ENCODE peak calls at places on chromosomes 7 and 10, in five cellular contexts. V, Q, W, B and O are unnamed samples.
A peak's percentile ranks its signal among the peaks of the same experiment; 100 is the strongest.

GRCh38 chr7:135712182-135712782 is 15.7 kb downstream of the SLC13A4 start:
- DNase-seq in W (peak; percentile 81), Q (no peak), B (no peak), V (no peak), O (no peak)

GRCh38 chr7:134470864-134471263 is 12.0 kb upstream of the AKR1B1 start:
- DNase-seq in Q (no peak), W (no peak), B (no peak), V (no peak), O (no peak)

GRCh38 chr10:8473205-8473604 is 418.7 kb downstream of the GATA3 start:
- DNase-seq in V (no peak), W (no peak), Q (no peak), B (peak; percentile 14), O (no peak)

GRCh38 chr10:16274911-16275310 is 161.9 kb upstream of the PTER start:
- DNase-seq in B (no peak), Q (no peak), V (no peak), W (no peak), O (no peak)

GRCh38 chr10:46998192-46998591 is 87.0 kb downstream of the PTPN20 start:
- DNase-seq in V (no peak), W (no peak), Q (no peak), B (no peak), O (no peak)

GRCh38 chr7:137146012-137146455 is 197.5 kb downstream of the PTN start:
- DNase-seq in B (no peak), Q (no peak), W (no peak), V (no peak), O (no peak)

GRCh38 chr7:3504384-3504783 is 203.3 kb downstream of the SDK1 start:
- DNase-seq in W (no peak), Q (no peak), B (no peak), V (no peak), O (no peak)

GRCh38 chr7:82362129-82362528 is 81.4 kb downstream of the CACNA2D1 start:
- DNase-seq in B (no peak), V (no peak), Q (no peak), W (no peak), O (no peak)

GRCh38 chr7:73623798-73624668 is at the start of gene MLXIPL:
- DNase-seq in Q (peak; percentile 93), V (peak; percentile 75), B (peak; percentile 82), W (peak; percentile 100), O (peak; percentile 31)

GRCh38 chr10:103982639-103983038 is 15.7 kb downstream of the SLK start:
- DNase-seq in V (no peak), B (no peak), W (peak; percentile 32), Q (no peak), O (no peak)

GRCh38 chr7:104038136-104038535 is 48.7 kb upstream of the RELN start:
- DNase-seq in B (no peak), W (no peak), Q (no peak), V (no peak), O (no peak)

GRCh38 chr7:70356324-70356797 is 758.1 kb downstream of the AUTS2 start:
- DNase-seq in W (no peak), Q (no peak), V (no peak), B (no peak), O (no peak)

GRCh38 chr10:30556189-30556588 is 73.4 kb downstream of the LYZL2 start:
- DNase-seq in B (no peak), W (no peak), Q (no peak), V (no peak), O (no peak)

GRCh38 chr7:116224492-116225098 is 14.3 kb downstream of the TES start:
- DNase-seq in V (no peak), B (no peak), Q (no peak), W (no peak), O (no peak)

GRCh38 chr7:79732535-79732934 is 279.1 kb upstream of the MAGI2 start:
- DNase-seq in W (no peak), Q (no peak), B (no peak), V (no peak), O (no peak)

GRCh38 chr10:43220971-43221418 is 45.9 kb downstream of the RASGEF1A start:
- DNase-seq in B (no peak), W (no peak), Q (peak; percentile 71), V (no peak), O (no peak)

GRCh38 chr10:114405011-114405350 is 679 bp upstream of the AFAP1L2 start:
- DNase-seq in W (no peak), B (no peak), V (no peak), Q (no peak), O (no peak)

GRCh38 chr7:101368422-101369165 is 5.9 kb downstream of the COL26A1 start:
- DNase-seq in W (no peak), Q (no peak), V (no peak), B (no peak), O (no peak)

GRCh38 chr7:113548561-113548960 is 370.2 kb downstream of the PPP1R3A start:
- DNase-seq in B (no peak), V (no peak), W (no peak), Q (no peak), O (no peak)

GRCh38 chr10:44397476-44398225 is 12.8 kb upstream of the CXCL12 start:
- DNase-seq in V (no peak), W (no peak), Q (peak; percentile 72), B (no peak), O (no peak)

GRCh38 chr7:151423226-151423625 is 13.4 kb upstream of the WDR86 start:
- DNase-seq in W (no peak), V (no peak), B (no peak), Q (no peak), O (no peak)

GRCh38 chr10:131002031-131002861 is 309.3 kb downstream of the TCERG1L start:
- DNase-seq in W (no peak), B (no peak), V (no peak), Q (peak; percentile 64), O (no peak)

GRCh38 chr7:50353201-50353600 is 48.7 kb downstream of the IKZF1 start:
- DNase-seq in B (no peak), V (no peak), Q (no peak), W (no peak), O (no peak)